ENCODE peak calls at places on chromosomes 5 and 9, in seven cellular contexts. E is right atrium auricular region; Z is IMR-90; J is CD8-positive, alpha-beta T cell; T is heart right ventricle; A is heart left ventricle; N is OCI-LY7. P is an unnamed sample.

GRCh38 chr9:69549310-69550202 is 122.6 kb downstream of the APBA1 start:
- DNase-seq in J (peak; percentile 7), Z (peak; percentile 61), A (no peak), N (peak; percentile 35), E (no peak), T (no peak), P (peak; percentile 56)

GRCh38 chr5:158234323-158235158 is 375.6 kb upstream of the CLINT1 start:
- DNase-seq in N (peak; percentile 77), T (no peak), E (no peak), J (no peak), A (no peak), Z (no peak), P (peak; percentile 6)

GRCh38 chr5:158910782-158911692 is 188.7 kb downstream of the EBF1 start:
- DNase-seq in Z (peak; percentile 18), N (no peak), A (no peak), T (no peak), J (no peak), E (no peak), P (peak; percentile 29)

GRCh38 chr5:171295299-171295698 is 13.7 kb upstream of the TLX3 start:
- DNase-seq in N (no peak), Z (peak; percentile 24), A (no peak), J (no peak), E (no peak), T (no peak), P (no peak)

GRCh38 chr9:131517761-131518190 is 13.3 kb downstream of the UCK1 start:
- DNase-seq in T (no peak), E (no peak), J (no peak), A (peak; percentile 78), Z (no peak), N (no peak), P (no peak)

GRCh38 chr5:112232651-112233050 is 186.4 kb downstream of the EPB41L4A start:
- DNase-seq in N (no peak), A (no peak), T (no peak), E (no peak), Z (no peak), J (no peak), P (no peak)

GRCh38 chr9:130185494-130186005 is 13.3 kb downstream of the NCS1 start:
- DNase-seq in Z (peak; percentile 53), J (no peak), A (no peak), T (no peak), N (no peak), E (no peak), P (no peak)

GRCh38 chr5:137564475-137564961 is 65.4 kb upstream of the SPOCK1 start:
- DNase-seq in J (no peak), E (no peak), A (no peak), N (no peak), T (no peak), Z (no peak), P (peak; percentile 60)

GRCh38 chr9:108546223-108546622 is 309.6 kb downstream of the ACTL7B start:
- DNase-seq in N (no peak), A (no peak), J (no peak), Z (no peak), T (no peak), E (no peak), P (no peak)

GRCh38 chr9:91536211-91536691 is 112.6 kb upstream of the NFIL3 start:
- DNase-seq in J (no peak), N (no peak), T (no peak), Z (peak; percentile 90), A (no peak), E (no peak), P (peak; percentile 39)

GRCh38 chr5:131536849-131537448 is 98.1 kb downstream of the RAPGEF6 start:
- DNase-seq in Z (no peak), J (no peak), N (no peak), E (no peak), T (no peak), A (no peak), P (no peak)

GRCh38 chr9:93459432-93459847 is 6.1 kb upstream of the FAM120AOS start:
- DNase-seq in T (no peak), E (no peak), J (no peak), N (peak; percentile 19), A (peak; percentile 47), Z (no peak), P (no peak)

GRCh38 chr9:17063535-17064135 is 71.2 kb upstream of the CNTLN start:
- DNase-seq in N (peak; percentile 43), E (no peak), A (no peak), T (no peak), J (no peak), Z (peak; percentile 64), P (peak; percentile 55)

GRCh38 chr5:141843156-141843927 is 34.9 kb downstream of the PCDH1 start:
- DNase-seq in Z (peak; percentile 44), T (no peak), N (no peak), E (no peak), A (no peak), J (no peak), P (peak; percentile 26)

GRCh38 chr5:76269259-76269958 is 133.7 kb upstream of the IQGAP2 start:
- DNase-seq in N (no peak), Z (no peak), T (no peak), E (no peak), A (no peak), J (no peak), P (no peak)

GRCh38 chr5:176929654-176930053 is 30.5 kb upstream of the HK3 start:
- DNase-seq in Z (no peak), A (no peak), E (no peak), N (no peak), T (no peak), J (no peak), P (no peak)

DNA sequence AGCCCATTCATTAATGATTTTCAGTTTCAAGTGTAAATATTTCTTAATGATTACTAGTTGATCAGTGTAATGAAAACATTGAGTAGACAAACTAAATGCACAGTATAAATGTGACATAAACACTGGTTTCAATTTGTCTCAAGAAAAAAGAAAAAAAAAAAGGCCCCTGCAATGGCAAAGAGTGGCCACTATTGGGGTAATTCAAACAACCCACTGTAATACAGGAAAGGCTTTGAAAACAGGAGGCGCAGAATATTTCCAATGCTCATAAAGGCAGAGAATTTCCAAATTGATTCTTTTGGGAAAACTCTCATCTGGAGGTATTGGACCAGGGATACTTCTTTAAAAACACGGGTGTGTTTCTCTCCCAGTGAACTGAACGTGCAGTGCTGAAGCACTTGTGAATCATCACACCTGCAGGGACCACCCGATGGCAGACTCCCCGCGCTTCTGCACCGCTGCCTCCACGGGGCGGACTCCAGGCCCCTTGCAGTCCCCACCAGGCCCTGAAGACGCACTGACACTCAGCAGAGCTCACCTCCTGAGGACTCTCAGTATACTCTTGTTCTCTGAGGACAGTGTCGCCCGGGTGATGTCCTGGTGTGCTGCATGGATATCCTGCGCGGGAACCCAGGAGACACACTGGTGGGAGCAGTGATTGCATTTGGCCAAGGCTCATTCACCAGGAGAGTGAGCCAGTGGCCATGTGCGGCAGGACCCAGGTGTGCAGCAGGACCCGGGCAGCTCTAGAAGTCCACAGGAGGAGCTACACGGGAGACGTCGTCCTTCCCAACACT is 227.6 kb upstream of the IRX4 start:
- DNase-seq in J (no peak), A (no peak), N (no peak), T (no peak), E (peak; percentile 50), Z (no peak), P (no peak)
- TF ChIP-seq CTCF in J (no peak), A (no peak), N (no peak), T (no peak), E (no peak), Z (no peak), P (no peak)

GRCh38 chr5:80246995-80247729 is 8.7 kb downstream of the SERINC5 start:
- DNase-seq in T (no peak), J (peak; percentile 36), N (no peak), Z (peak; percentile 91), A (peak; percentile 50), E (peak; percentile 76), P (peak; percentile 89)
- H3K4me3 ChIP-seq in T (no peak overlapping the region), J (no peak overlapping the region), N (peak overlapping the region; percentile 49), Z (no peak overlapping the region), A (no peak overlapping the region), E (no peak overlapping the region), P (peak overlapping the region; percentile 17)

GRCh38 chr5:96112123-96112670 is 150.5 kb upstream of the ELL2 start:
- DNase-seq in E (no peak), T (no peak), J (no peak), A (no peak), Z (no peak), N (no peak), P (no peak)
- TF ChIP-seq CTCF in E (no peak), T (no peak), J (no peak), A (no peak), Z (peak; percentile 10), N (no peak), P (no peak)

GRCh38 chr5:3594514-3595101 is 1.0 kb upstream of the IRX1 start:
- DNase-seq in N (no peak), T (no peak), A (no peak), J (no peak), E (no peak), Z (no peak), P (peak; percentile 52)

GRCh38 chr5:3593771-3594513 is 1.7 kb upstream of the IRX1 start:
- DNase-seq in N (no peak), T (no peak), E (no peak), A (no peak), J (no peak), Z (no peak), P (no peak)

GRCh38 chr5:3597002-3597726 is 1.5 kb downstream of the IRX1 start:
- DNase-seq in N (no peak), T (no peak), J (no peak), Z (no peak), E (no peak), A (no peak), P (no peak)

GRCh38 chr5:3596261-3596825 is 711 bp downstream of the IRX1 start:
- DNase-seq in E (no peak), Z (no peak), T (no peak), J (no peak), N (no peak), A (no peak), P (no peak)

DNA sequence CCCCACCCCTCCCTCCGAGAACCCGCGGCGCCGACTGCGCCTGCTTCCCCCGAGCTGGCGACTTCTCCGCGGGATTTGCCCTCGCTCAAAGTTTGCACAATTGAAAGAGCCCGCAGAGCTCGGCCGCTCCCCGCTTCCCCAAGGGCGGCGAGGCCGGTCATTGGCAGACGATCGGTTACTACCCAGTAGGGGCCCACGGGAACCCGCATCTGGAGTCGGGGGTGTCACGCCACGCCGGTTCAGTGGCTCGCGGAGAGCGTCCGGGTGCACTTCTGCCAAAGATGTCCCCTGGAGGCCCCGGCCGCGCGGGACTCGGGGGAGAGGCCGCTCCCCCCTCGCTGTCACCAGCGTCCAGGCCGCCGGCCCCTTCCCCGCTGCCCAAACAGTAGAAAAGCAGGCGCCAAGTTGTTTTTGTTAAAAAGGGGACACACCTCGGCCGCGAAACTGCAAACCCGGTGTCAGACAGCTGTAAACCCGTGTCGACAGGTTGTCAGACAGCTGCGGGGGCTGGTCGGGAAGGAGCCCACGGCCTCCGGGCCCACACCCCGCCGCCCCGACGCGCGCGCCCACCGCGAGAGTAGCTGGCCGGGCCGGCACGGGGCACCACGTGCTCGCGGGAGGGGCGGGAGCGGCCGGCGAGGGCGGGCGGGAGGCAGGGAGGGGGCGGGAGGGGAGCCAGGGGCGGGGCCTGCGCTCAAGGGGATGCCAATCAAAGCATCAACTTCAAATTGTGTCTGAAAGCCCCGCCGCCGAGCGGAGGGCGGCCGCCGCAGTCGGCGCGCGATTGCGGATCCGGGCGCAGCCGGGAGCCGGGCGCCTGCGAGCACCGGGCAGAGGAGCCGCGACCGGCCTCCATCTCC is at the start of gene IRX1:
- DNase-seq in Z (no peak), A (no peak), E (no peak), T (no peak), J (no peak), N (no peak), P (peak; percentile 75)
- H3K4me3 ChIP-seq in Z (no peak within 1 kb of the TSS), A (peak within 1 kb of the TSS; percentile 25), E (peak within 1 kb of the TSS; percentile 26), T (peak within 1 kb of the TSS; percentile 12), J (no peak within 1 kb of the TSS), N (no peak within 1 kb of the TSS), P (peak within 1 kb of the TSS; percentile 67)

GRCh38 chr9:85425153-85425611 is 316.6 kb downstream of the AGTPBP1 start:
- DNase-seq in T (peak; percentile 47), E (no peak), N (peak; percentile 47), Z (no peak), A (peak; percentile 54), J (peak; percentile 22), P (peak; percentile 40)
- TF ChIP-seq CTCF in T (peak; percentile 39), E (peak; percentile 78), N (peak; percentile 86), Z (peak; percentile 15), A (peak; percentile 70), J (no peak), P (peak; percentile 60)

P was measured in AG10803.